ENCODE peak calls at places on chromosomes 16 and 17, in six cellular contexts. U is dorsolateral prefrontal cortex, T is SK-N-SH, O is fibroblast of the aortic adventitia, N is MM.1S, X is nephron progenitor cell. D is an unnamed sample.

GRCh38 chr17:35731932-35732805 is 730 bp downstream of the RASL10B start:
- DNase-seq in U (no peak), T (peak; percentile 77), O (no peak), N (no peak), X (peak; percentile 65), D (peak; percentile 43)

GRCh38 chr16:3456374-3456773 is 12.9 kb downstream of the NAA60 start:
- DNase-seq in U (no peak), T (no peak), O (peak; percentile 70), N (no peak), X (no peak), D (no peak)

GRCh38 chr17:30831257-30831656 is 509 bp upstream of the ATAD5 start:
- DNase-seq in U (no peak), T (peak; percentile 30), O (peak; percentile 23), N (peak; percentile 33), X (no peak), D (peak; percentile 30)

GRCh38 chr16:50265260-50265659 is 1.1 kb upstream of the ADCY7 start:
- DNase-seq in U (no peak), T (peak; percentile 62), O (no peak), N (peak; percentile 56), X (no peak), D (no peak)

GRCh38 chr17:65662166-65662565 is 100.7 kb upstream of the AXIN2 start:
- DNase-seq in U (no peak), T (no peak), O (peak; percentile 91), N (no peak), X (no peak), D (no peak)

GRCh38 chr16:70160821-70161220 is 12.8 kb upstream of the CLEC18C start:
- DNase-seq in U (no peak), T (no peak), O (no peak), N (no peak), X (no peak), D (no peak)

GRCh38 chr16:88938933-88939813 is 37.8 kb downstream of the CBFA2T3 start:
- DNase-seq in U (no peak), T (peak; percentile 87), O (no peak), N (no peak), X (no peak), D (peak; percentile 64)

GRCh38 chr16:1065466-1066128 is 7.0 kb upstream of the SSTR5 start:
- DNase-seq in U (no peak), T (no peak), O (no peak), N (no peak), X (no peak), D (no peak)

GRCh38 chr17:77476920-77477805 is 336.4 kb downstream of the SEC14L1 start:
- DNase-seq in U (peak; percentile 69), T (peak; percentile 91), O (peak; percentile 98), N (peak; percentile 63), X (no peak), D (no peak)

GRCh38 chr16:9854665-9855064 is 327.6 kb downstream of the GRIN2A start:
- DNase-seq in U (no peak), T (no peak), O (peak; percentile 94), N (no peak), X (no peak), D (no peak)

GRCh38 chr17:70780031-70780430 is 610.7 kb downstream of the KCNJ2 start:
- DNase-seq in U (no peak), T (no peak), O (no peak), N (no peak), X (no peak), D (no peak)

GRCh38 chr16:13866073-13866472 is 53.9 kb upstream of the ERCC4 start:
- DNase-seq in U (no peak), T (peak; percentile 32), O (peak; percentile 92), N (peak; percentile 34), X (peak; percentile 73), D (peak; percentile 64)

GRCh38 chr16:83162791-83163190 is 536.0 kb downstream of the CDH13 start:
- DNase-seq in U (no peak), T (no peak), O (no peak), N (no peak), X (no peak), D (no peak)

GRCh38 chr17:30894236-30894635 is 11.8 kb downstream of the TEFM start:
- DNase-seq in U (no peak), T (no peak), O (no peak), N (no peak), X (no peak), D (no peak)

GRCh38 chr17:77449908-77450741 is 309.4 kb downstream of the SEC14L1 start:
- DNase-seq in U (peak; percentile 89), T (peak; percentile 91), O (peak; percentile 53), N (no peak), X (peak; percentile 83), D (no peak)

DNA sequence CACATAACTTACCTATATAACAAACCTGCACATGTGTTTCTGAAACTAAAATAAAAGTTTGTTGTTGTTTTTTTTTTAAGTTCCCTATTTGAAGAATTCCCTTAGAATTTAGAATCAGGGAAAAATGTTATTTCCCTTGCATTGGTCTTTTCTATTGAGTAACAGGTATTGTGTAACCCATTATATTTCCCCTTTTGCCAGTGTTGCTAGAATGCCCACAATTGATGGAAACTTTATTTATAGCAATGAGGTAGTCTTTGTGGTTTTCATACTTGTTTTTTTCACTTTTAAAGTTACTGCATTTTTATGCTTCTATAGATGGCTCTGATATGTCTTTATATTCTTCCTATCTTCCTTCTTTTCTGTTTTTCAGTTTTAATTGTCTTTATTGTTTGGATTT is 3.9 kb downstream of the NLRP1 start:
- DNase-seq in U (no peak), T (no peak), O (peak; percentile 68), N (peak; percentile 25), X (no peak), D (no peak)
- TF ChIP-seq CTCF in U (no peak), T (no peak), O (no peak), N (no peak), X (no peak), D (no peak)

DNA sequence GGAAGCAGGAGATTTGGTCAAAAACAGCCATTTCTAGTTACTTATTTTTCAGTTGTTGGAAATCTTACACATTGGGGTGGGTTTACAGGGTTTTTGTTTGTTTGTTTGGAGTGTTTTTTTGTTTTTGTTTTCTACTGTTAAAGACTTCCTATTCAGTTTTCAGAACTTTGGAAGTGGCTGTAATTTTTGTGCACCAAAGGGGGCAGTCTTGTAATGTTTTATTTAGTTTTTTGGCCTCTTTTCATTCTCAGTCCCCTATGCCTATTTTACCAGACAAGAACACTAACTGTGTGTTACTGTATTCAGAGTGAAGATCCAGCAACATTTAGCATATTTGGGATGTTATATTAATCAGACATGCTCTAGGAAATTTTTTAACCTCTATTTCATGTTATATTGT is 20.6 kb downstream of the TPPP3 start:
- DNase-seq in U (no peak), T (peak; percentile 57), O (peak; percentile 59), N (peak; percentile 32), X (no peak), D (no peak)
- TF ChIP-seq CTCF in U (peak; percentile 52), T (peak; percentile 72), O (peak; percentile 54), N (peak; percentile 43), X (no peak), D (no peak)

GRCh38 chr17:75183999-75184884 is 1.5 kb upstream of the SUMO2 start:
- DNase-seq in U (no peak), T (no peak), O (no peak), N (no peak), X (no peak), D (no peak)

GRCh38 chr17:75181110-75181509 is 1.6 kb downstream of the SUMO2 start:
- DNase-seq in U (no peak), T (no peak), O (no peak), N (no peak), X (no peak), D (no peak)

GRCh38 chr17:75181608-75182318 is 996 bp downstream of the SUMO2 start:
- DNase-seq in U (no peak), T (peak; percentile 36), O (no peak), N (peak; percentile 39), X (no peak), D (peak; percentile 45)

GRCh38 chr17:75182319-75182568 is 515 bp downstream of the SUMO2 start:
- DNase-seq in U (no peak), T (no peak), O (no peak), N (no peak), X (no peak), D (no peak)

DNA sequence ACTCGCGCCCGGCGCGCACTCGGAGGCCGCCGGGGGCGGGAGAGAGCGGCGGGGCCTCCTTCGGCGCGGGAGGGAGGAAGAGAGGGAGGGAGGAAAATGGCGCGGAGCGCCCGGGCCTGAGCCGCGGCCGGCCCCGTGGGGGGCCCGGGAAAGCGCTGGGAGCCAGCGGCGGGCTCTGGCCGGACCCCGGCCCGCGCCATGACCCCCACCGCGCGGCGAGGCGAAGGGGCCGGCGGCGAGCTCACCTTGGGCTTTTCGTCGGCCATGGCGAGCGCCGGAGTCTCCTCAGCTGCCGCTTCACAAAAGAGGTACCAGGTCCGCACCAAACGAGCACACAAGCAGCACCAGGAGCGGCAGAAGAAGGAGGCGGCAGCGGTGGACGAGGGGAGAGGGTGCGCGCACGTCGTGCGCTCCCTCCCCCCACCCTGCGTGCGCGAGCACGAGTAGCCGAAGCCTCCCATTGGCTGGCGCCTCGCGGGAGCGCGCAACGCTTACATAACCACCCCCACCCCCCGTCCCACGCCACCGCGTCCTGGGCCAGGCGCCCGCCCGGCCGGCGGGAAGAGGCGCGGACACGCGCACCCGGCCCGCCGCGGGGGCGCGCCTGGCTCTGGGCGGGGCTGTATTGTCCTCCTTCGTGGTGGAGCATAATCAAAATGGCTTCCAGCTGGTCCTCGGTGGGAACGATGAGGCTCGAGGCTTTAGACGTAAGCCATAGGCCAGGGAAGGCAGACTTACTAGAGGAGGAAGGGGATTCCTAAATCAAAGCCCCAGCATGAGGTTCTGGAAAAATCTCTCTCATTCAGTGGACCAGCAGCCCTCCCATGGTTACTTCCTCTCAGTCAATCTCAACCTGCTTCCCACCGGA is at the start of gene SUMO2:
- DNase-seq in U (peak; percentile 82), T (peak; percentile 100), O (peak; percentile 94), N (peak; percentile 95), X (peak; percentile 96), D (peak; percentile 99)
- TF ChIP-seq CTCF in U (peak; percentile 11), T (no peak), O (peak; percentile 35), N (no peak), X (no peak), D (no peak)

GRCh38 chr16:11219188-11219587 is 36.8 kb downstream of the SOCS1 start:
- DNase-seq in U (no peak), T (no peak), O (no peak), N (no peak), X (no peak), D (no peak)

GRCh38 chr16:11217651-11218323 is 38.2 kb downstream of the SOCS1 start:
- DNase-seq in U (no peak), T (no peak), O (no peak), N (no peak), X (no peak), D (no peak)

GRCh38 chr16:11213799-11214198 is 42.2 kb downstream of the SOCS1 start:
- DNase-seq in U (no peak), T (no peak), O (no peak), N (no peak), X (no peak), D (no peak)

GRCh38 chr16:11215935-11216556 is 40.0 kb downstream of the SOCS1 start:
- DNase-seq in U (no peak), T (no peak), O (peak; percentile 39), N (no peak), X (no peak), D (no peak)

DNA sequence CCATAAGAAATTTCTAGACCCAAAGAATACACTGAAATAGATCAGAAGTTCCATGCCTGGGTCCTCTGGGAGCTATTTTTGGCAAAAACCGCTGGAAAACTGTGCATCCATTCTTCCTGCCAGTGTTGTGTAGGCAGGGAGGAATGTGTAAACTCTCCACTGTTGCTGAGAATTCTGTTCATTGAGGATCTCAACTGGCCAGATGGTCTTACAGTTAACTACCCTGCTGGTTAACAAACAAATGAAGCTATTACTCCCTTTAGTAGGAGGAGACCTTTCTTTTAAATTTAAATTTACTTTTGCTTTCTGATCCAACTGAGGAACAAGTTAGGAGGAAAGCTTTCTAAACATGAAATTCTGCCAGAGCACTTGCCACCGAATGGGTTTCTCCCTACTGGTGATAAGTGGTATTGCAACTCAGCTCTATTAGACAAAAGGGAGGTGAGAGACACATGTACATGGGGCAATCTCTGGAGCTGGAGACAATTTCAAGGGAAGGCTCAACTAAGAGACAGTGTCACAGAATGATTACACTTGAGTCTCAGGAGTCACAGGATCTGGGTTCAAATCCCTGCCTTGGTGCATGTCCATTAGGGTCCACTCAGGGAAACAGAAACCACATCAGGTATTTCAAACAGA is 37.6 kb downstream of the SOCS1 start:
- DNase-seq in U (no peak), T (no peak), O (no peak), N (no peak), X (no peak), D (no peak)
- TF ChIP-seq CTCF in U (no peak), T (peak; percentile 58), O (peak; percentile 66), N (peak; percentile 65), X (peak; percentile 37), D (peak; percentile 7)